ENCODE peak calls at places on chromosomes 3 and 15, in seven cellular contexts. Z is A673; G is OCI-LY7; Y is pancreas; C is CD4-positive, CD25-positive, alpha-beta regulatory T cell; S is tibial nerve; M is stomach. J is an unnamed sample.

GRCh38 chr15:81106560-81106959 is 27.5 kb upstream of the CFAP161 start:
- DNase-seq in Z (peak; percentile 67), G (peak; percentile 54), Y (peak; percentile 76), C (peak; percentile 26), S (peak; percentile 74), M (peak; percentile 62), J (peak; percentile 18)

GRCh38 chr3:164640586-164640985 is 437.7 kb downstream of the SI start:
- DNase-seq in Z (no peak), G (no peak), Y (no peak), C (no peak), S (no peak), M (no peak), J (no peak)

GRCh38 chr15:71798641-71799040 is 11.7 kb upstream of the NR2E3 start:
- DNase-seq in Z (no peak), G (no peak), Y (no peak), C (no peak), S (no peak), M (no peak), J (no peak)

GRCh38 chr15:61798631-61799030 is 261.6 kb downstream of the VPS13C start:
- DNase-seq in Z (no peak), G (no peak), Y (no peak), C (no peak), S (no peak), M (no peak), J (no peak)

GRCh38 chr3:54843352-54843751 is 84.5 kb downstream of the LRTM1 start:
- DNase-seq in Z (no peak), G (no peak), Y (no peak), C (no peak), S (no peak), M (no peak), J (no peak)

GRCh38 chr3:133965033-133965570 is 64.6 kb downstream of the SLCO2A1 start:
- DNase-seq in Z (peak; percentile 86), G (no peak), Y (no peak), C (no peak), S (no peak), M (no peak), J (no peak)

GRCh38 chr15:68433551-68433950 is 1.6 kb upstream of the ITGA11 start:
- DNase-seq in Z (no peak), G (no peak), Y (no peak), C (no peak), S (no peak), M (no peak), J (no peak)

GRCh38 chr3:101383156-101383575 is 62.8 kb upstream of the IMPG2 start:
- DNase-seq in Z (no peak), G (no peak), Y (no peak), C (no peak), S (no peak), M (no peak), J (no peak)

GRCh38 chr3:183094711-183095110 is 4.6 kb downstream of the MCCC1 start:
- DNase-seq in Z (no peak), G (no peak), Y (peak; percentile 64), C (no peak), S (no peak), M (no peak), J (peak; percentile 58)

DNA sequence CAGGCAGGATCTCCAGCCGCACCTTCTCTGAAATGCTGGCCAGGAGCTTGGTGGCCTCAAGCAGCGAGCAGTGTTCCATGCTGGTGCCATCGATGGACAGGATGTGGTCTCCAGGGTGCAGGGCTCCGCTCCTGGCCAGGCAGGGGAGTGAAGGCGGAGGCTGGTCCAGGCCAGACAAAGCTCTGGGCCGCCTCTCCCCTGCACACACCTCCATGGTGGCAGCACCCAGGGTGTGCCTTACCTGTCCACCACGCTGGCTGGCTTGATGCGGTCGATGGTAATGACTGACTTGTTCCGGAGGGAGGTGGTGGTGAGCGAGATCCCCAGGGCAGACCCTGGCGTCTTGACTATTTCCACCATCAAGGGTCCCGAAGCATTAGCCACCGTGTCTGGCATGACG is 20.0 kb downstream of the GRIP2 start:
- DNase-seq in Z (no peak), G (no peak), Y (no peak), C (no peak), S (no peak), M (no peak), J (no peak)
- H3K27ac ChIP-seq in Z (no peak overlapping the region), G (no peak overlapping the region), Y (no peak overlapping the region), C (no peak overlapping the region), S (no peak overlapping the region), M (no peak overlapping the region), J (no peak overlapping the region)

GRCh38 chr3:128845695-128846491 is 33.5 kb upstream of the ACAD9 start:
- DNase-seq in Z (peak; percentile 83), G (peak; percentile 76), Y (peak; percentile 81), C (peak; percentile 76), S (peak; percentile 73), M (peak; percentile 85), J (no peak)
- H3K27ac ChIP-seq in Z (peak overlapping the region; percentile 48), G (peak overlapping the region; percentile 31), Y (no peak overlapping the region), C (peak overlapping the region; percentile 53), S (peak overlapping the region; percentile 51), M (peak overlapping the region; percentile 26), J (no peak overlapping the region)

GRCh38 chr3:48635222-48636021 is at the start of gene SLC26A6:
- DNase-seq in Z (peak; percentile 91), G (peak; percentile 96), Y (peak; percentile 96), C (peak; percentile 86), S (peak; percentile 94), M (peak; percentile 98), J (peak; percentile 70)
- H3K27ac ChIP-seq in Z (peak within 1 kb of the TSS; percentile 47), G (peak within 1 kb of the TSS; percentile 52), Y (peak within 1 kb of the TSS; percentile 52), C (peak within 1 kb of the TSS; percentile 33), S (peak within 1 kb of the TSS; percentile 92), M (peak within 1 kb of the TSS; percentile 79), J (peak within 1 kb of the TSS; percentile 37)

DNA sequence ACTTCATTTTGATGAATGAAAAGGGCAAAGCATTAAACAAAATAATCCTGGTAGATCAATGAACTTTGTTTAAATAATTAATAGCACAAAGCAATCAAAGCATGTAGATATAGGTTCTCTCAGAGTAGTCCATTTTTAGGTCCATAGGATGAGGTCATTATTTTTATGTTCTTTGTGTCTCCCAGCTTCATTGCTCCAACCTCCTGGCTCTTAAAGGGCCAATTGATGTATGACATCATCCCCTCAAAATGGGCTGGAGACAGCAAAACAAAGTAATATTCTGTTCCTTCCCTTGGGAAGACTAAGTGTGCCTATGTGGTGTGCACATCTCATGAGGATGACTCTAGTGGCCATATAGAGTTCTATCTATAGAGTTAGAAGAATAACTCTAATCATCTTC is 49.5 kb downstream of the HMG20A start:
- DNase-seq in Z (no peak), G (no peak), Y (no peak), C (no peak), S (no peak), M (no peak), J (no peak)
- H3K27ac ChIP-seq in Z (no peak overlapping the region), G (no peak overlapping the region), Y (no peak overlapping the region), C (no peak overlapping the region), S (no peak overlapping the region), M (no peak overlapping the region), J (no peak overlapping the region)

GRCh38 chr3:13548696-13549512 is at the start of gene FBLN2:
- DNase-seq in Z (peak; percentile 23), G (no peak), Y (peak; percentile 27), C (no peak), S (no peak), M (peak; percentile 33), J (no peak)

GRCh38 chr3:13547591-13548371 is 1.1 kb upstream of the FBLN2 start:
- DNase-seq in Z (no peak), G (no peak), Y (no peak), C (no peak), S (no peak), M (no peak), J (peak; percentile 45)

GRCh38 chr3:13545952-13546454 is 2.9 kb upstream of the FBLN2 start:
- DNase-seq in Z (no peak), G (no peak), Y (no peak), C (no peak), S (no peak), M (no peak), J (no peak)

GRCh38 chr3:13544951-13545651 is 3.8 kb upstream of the FBLN2 start:
- DNase-seq in Z (no peak), G (no peak), Y (no peak), C (no peak), S (no peak), M (no peak), J (no peak)

GRCh38 chr3:13546667-13547171 is 2.2 kb upstream of the FBLN2 start:
- DNase-seq in Z (no peak), G (no peak), Y (no peak), C (no peak), S (no peak), M (no peak), J (no peak)
- H3K27ac ChIP-seq in Z (no peak overlapping the region), G (no peak overlapping the region), Y (no peak overlapping the region), C (no peak overlapping the region), S (peak overlapping the region; percentile 73), M (no peak overlapping the region), J (no peak overlapping the region)

GRCh38 chr15:79035814-79036213 is 54.8 kb downstream of the RASGRF1 start:
- DNase-seq in Z (no peak), G (no peak), Y (no peak), C (no peak), S (no peak), M (no peak), J (no peak)

GRCh38 chr15:79035111-79035601 is 55.4 kb downstream of the RASGRF1 start:
- DNase-seq in Z (no peak), G (no peak), Y (no peak), C (no peak), S (no peak), M (no peak), J (no peak)

GRCh38 chr15:79032656-79033055 is 57.9 kb downstream of the RASGRF1 start:
- DNase-seq in Z (no peak), G (no peak), Y (no peak), C (no peak), S (no peak), M (no peak), J (no peak)

GRCh38 chr15:79036323-79036722 is 54.3 kb downstream of the RASGRF1 start:
- DNase-seq in Z (no peak), G (no peak), Y (no peak), C (no peak), S (no peak), M (no peak), J (no peak)

DNA sequence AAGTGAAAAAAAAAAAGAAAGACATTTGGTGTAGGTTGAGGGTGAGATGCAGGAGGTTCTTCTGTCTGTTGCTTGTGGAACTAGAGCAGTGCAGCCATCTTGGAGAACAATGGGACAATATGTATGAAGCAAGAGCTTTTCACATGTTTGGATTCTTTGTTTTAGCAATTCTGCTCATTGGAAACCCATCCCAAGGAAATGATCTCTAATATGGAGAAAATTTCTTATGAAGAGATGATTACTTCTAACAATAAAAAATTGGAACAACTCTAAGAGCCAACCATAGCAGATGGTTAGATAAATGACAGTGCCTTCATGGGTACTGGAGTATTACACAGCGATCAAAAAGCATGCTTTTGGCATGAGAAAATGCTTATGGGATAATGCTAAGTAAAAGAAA is 56.3 kb downstream of the RASGRF1 start:
- DNase-seq in Z (no peak), G (no peak), Y (no peak), C (no peak), S (no peak), M (no peak), J (no peak)
- H3K27ac ChIP-seq in Z (no peak overlapping the region), G (no peak overlapping the region), Y (no peak overlapping the region), C (no peak overlapping the region), S (no peak overlapping the region), M (no peak overlapping the region), J (no peak overlapping the region)

GRCh38 chr3:136070334-136070733 is 104.8 kb downstream of the PPP2R3A start:
- DNase-seq in Z (no peak), G (no peak), Y (no peak), C (no peak), S (no peak), M (no peak), J (peak; percentile 12)
- H3K27ac ChIP-seq in Z (no peak overlapping the region), G (no peak overlapping the region), Y (no peak overlapping the region), C (no peak overlapping the region), S (peak overlapping the region; percentile 72), M (no peak overlapping the region), J (peak overlapping the region; percentile 55)

J was measured in epithelial cell of prostate.